ENCODE peak calls at places on chromosome 3, in six cellular contexts. G, H, X, S, V and L are unnamed samples.

GRCh38 chr3:13111173-13111873 is 38.1 kb upstream of the IQSEC1 start:
- DNase-seq in V (no peak), H (peak), G (no peak), S (no peak), X (no peak), L (no peak)

GRCh38 chr3:119631529-119631928 is 28.9 kb downstream of the POPDC2 start:
- DNase-seq in V (no peak), G (no peak), S (peak), X (no peak), H (no peak), L (no peak)

GRCh38 chr3:183159319-183159718 is 3.2 kb downstream of the LAMP3 start:
- DNase-seq in S (no peak), V (no peak), H (no peak), X (no peak), G (no peak), L (no peak)

GRCh38 chr3:174156200-174156599 is 702.9 kb upstream of the NAALADL2 start:
- DNase-seq in H (no peak), G (no peak), S (no peak), V (no peak), X (no peak), L (no peak)

GRCh38 chr3:110026421-110026820 is 689.1 kb upstream of the DPPA4 start:
- DNase-seq in V (no peak), X (no peak), H (no peak), G (no peak), S (no peak), L (no peak)

GRCh38 chr3:171419457-171419856 is 40.7 kb downstream of the TNIK start:
- DNase-seq in H (no peak), V (no peak), S (no peak), X (no peak), G (no peak), L (no peak)

GRCh38 chr3:173552526-173552925 is 155.0 kb downstream of the NLGN1 start:
- DNase-seq in V (no peak), H (no peak), G (no peak), X (no peak), S (peak), L (no peak)

GRCh38 chr3:183664913-183665381 is 29.5 kb downstream of the KLHL24 start:
- DNase-seq in G (no peak), S (peak), X (peak), V (no peak), H (peak), L (no peak)

GRCh38 chr3:51704511-51704950 is 2.3 kb upstream of the GRM2 start:
- DNase-seq in X (no peak), H (no peak), S (no peak), G (no peak), V (no peak), L (no peak)

GRCh38 chr3:65551945-65552344 is 486.8 kb downstream of the MAGI1 start:
- DNase-seq in H (no peak), X (no peak), G (no peak), V (no peak), S (no peak), L (peak)

GRCh38 chr3:42778644-42779043 is 5.6 kb upstream of the CCDC13 start:
- DNase-seq in V (no peak), G (no peak), H (no peak), S (peak), X (no peak), L (peak)

GRCh38 chr3:40620151-40620550 is 95.4 kb downstream of the ZNF621 start:
- DNase-seq in G (no peak), X (no peak), V (no peak), H (peak), S (no peak), L (no peak)

GRCh38 chr3:176905331-176905730 is 292.0 kb downstream of the TBL1XR1 start:
- DNase-seq in G (no peak), S (no peak), V (no peak), X (no peak), H (no peak), L (peak)

GRCh38 chr3:51814034-51814433 is 35.0 kb upstream of the IQCF6 start:
- DNase-seq in H (no peak), G (no peak), V (no peak), X (no peak), S (no peak), L (no peak)

GRCh38 chr3:62955126-62955525 is 79.9 kb upstream of the CADPS start:
- DNase-seq in X (no peak), S (no peak), H (no peak), G (no peak), V (no peak), L (no peak)

GRCh38 chr3:192273001-192273400 is 454.3 kb downstream of the FGF12 start:
- DNase-seq in H (no peak), X (no peak), G (no peak), S (no peak), V (no peak), L (no peak)

GRCh38 chr3:16600771-16601538 is 4.3 kb downstream of the DAZL start:
- DNase-seq in S (peak), G (peak), V (peak), H (peak), X (peak), L (peak)

GRCh38 chr3:31695280-31696008 is 162.7 kb downstream of the STT3B start:
- DNase-seq in S (no peak), H (no peak), V (peak), G (peak), X (no peak), L (no peak)

GRCh38 chr3:52197842-52198625 is at the start of gene ALAS1:
- DNase-seq in H (peak), S (peak), G (peak), V (peak), X (peak), L (peak)

GRCh38 chr3:17979248-17979647 is 236.8 kb upstream of the TBC1D5 start:
- DNase-seq in H (no peak), X (no peak), S (no peak), G (peak), V (no peak), L (no peak)

GRCh38 chr3:14467723-14468620 is 65.6 kb downstream of the SLC6A6 start:
- DNase-seq in V (peak), S (peak), H (no peak), X (peak), G (peak), L (peak)

GRCh38 chr3:104132566-104132997 is 1234.1 kb upstream of the ALCAM start:
- DNase-seq in V (no peak), S (no peak), X (peak), H (no peak), G (no peak), L (no peak)

GRCh38 chr3:43155464-43156121 is 49.7 kb upstream of the POMGNT2 start:
- DNase-seq in H (peak), G (peak), V (no peak), X (peak), S (peak), L (peak)